ENCODE peak calls at places on chromosomes 1 and 21, in nine cellular contexts. One of them, this sample, is unnamed.

GRCh38 chr1:85544689-85545203 is 35.8 kb upstream of the CCN1 start:
- DNase-seq in fibroblast of lung: peak; percentile 89
- DNase-seq in bronchial epithelial cell: peak; percentile 92
- DNase-seq in astrocyte of the spinal cord: peak; percentile 80
- DNase-seq in HFF-Myc: no peak
- DNase-seq in dorsolateral prefrontal cortex: no peak
- DNase-seq in astrocyte: peak; percentile 84
- DNase-seq in activated B cell treated with CpG ODN at 0.5 μM for 24 hours: no peak
- DNase-seq in omental fat pad: no peak
- DNase-seq in this sample: no peak

GRCh38 chr1:68301538-68301937 is 69.2 kb upstream of the WLS start:
- DNase-seq in HFF-Myc: no peak
- DNase-seq in bronchial epithelial cell: no peak
- DNase-seq in astrocyte of the spinal cord: peak; percentile 82
- DNase-seq in dorsolateral prefrontal cortex: no peak
- DNase-seq in fibroblast of lung: peak; percentile 72
- DNase-seq in astrocyte: peak; percentile 59
- DNase-seq in activated B cell treated with CpG ODN at 0.5 μM for 24 hours: no peak
- DNase-seq in omental fat pad: no peak
- DNase-seq in this sample: no peak

GRCh38 chr1:57254006-57254405 is 169.9 kb downstream of the DAB1 start:
- DNase-seq in astrocyte: peak; percentile 41
- DNase-seq in dorsolateral prefrontal cortex: no peak
- DNase-seq in HFF-Myc: no peak
- DNase-seq in astrocyte of the spinal cord: peak; percentile 24
- DNase-seq in bronchial epithelial cell: peak; percentile 41
- DNase-seq in fibroblast of lung: peak; percentile 58
- DNase-seq in activated B cell treated with CpG ODN at 0.5 μM for 24 hours: no peak
- DNase-seq in omental fat pad: no peak
- DNase-seq in this sample: no peak

GRCh38 chr21:46180778-46181391 is 3.4 kb downstream of the SPATC1L start:
- DNase-seq in HFF-Myc: no peak
- DNase-seq in dorsolateral prefrontal cortex: no peak
- DNase-seq in bronchial epithelial cell: no peak
- DNase-seq in astrocyte: no peak
- DNase-seq in activated B cell treated with CpG ODN at 0.5 μM for 24 hours: no peak
- DNase-seq in fibroblast of lung: no peak
- DNase-seq in astrocyte of the spinal cord: no peak
- DNase-seq in omental fat pad: no peak
- DNase-seq in this sample: no peak

GRCh38 chr1:224199679-224200078 is 16.6 kb downstream of the DEGS1 start:
- DNase-seq in bronchial epithelial cell: peak; percentile 48
- DNase-seq in dorsolateral prefrontal cortex: no peak
- DNase-seq in fibroblast of lung: no peak
- DNase-seq in HFF-Myc: no peak
- DNase-seq in astrocyte: no peak
- DNase-seq in activated B cell treated with CpG ODN at 0.5 μM for 24 hours: no peak
- DNase-seq in astrocyte of the spinal cord: no peak
- DNase-seq in omental fat pad: no peak
- DNase-seq in this sample: no peak

GRCh38 chr1:26289158-26290059 is 9.5 kb downstream of the SH3BGRL3 start:
- DNase-seq in astrocyte of the spinal cord: no peak
- DNase-seq in omental fat pad: no peak
- DNase-seq in bronchial epithelial cell: no peak
- DNase-seq in dorsolateral prefrontal cortex: no peak
- DNase-seq in activated B cell treated with CpG ODN at 0.5 μM for 24 hours: peak; percentile 65
- DNase-seq in fibroblast of lung: no peak
- DNase-seq in HFF-Myc: no peak
- DNase-seq in astrocyte: no peak
- DNase-seq in this sample: no peak

GRCh38 chr1:207823880-207824566 is 72.2 kb downstream of the CD46 start:
- DNase-seq in HFF-Myc: no peak
- DNase-seq in omental fat pad: no peak
- DNase-seq in dorsolateral prefrontal cortex: peak; percentile 85
- DNase-seq in fibroblast of lung: peak; percentile 98
- DNase-seq in astrocyte of the spinal cord: peak; percentile 94
- DNase-seq in astrocyte: peak; percentile 97
- DNase-seq in bronchial epithelial cell: peak; percentile 99
- DNase-seq in activated B cell treated with CpG ODN at 0.5 μM for 24 hours: peak; percentile 57
- DNase-seq in this sample: no peak

GRCh38 chr1:26017606-26018005 is 4.0 kb upstream of the EXTL1 start:
- DNase-seq in bronchial epithelial cell: no peak
- DNase-seq in astrocyte of the spinal cord: no peak
- DNase-seq in omental fat pad: no peak
- DNase-seq in HFF-Myc: no peak
- DNase-seq in activated B cell treated with CpG ODN at 0.5 μM for 24 hours: no peak
- DNase-seq in astrocyte: peak; percentile 81
- DNase-seq in fibroblast of lung: peak; percentile 87
- DNase-seq in dorsolateral prefrontal cortex: no peak
- DNase-seq in this sample: no peak

GRCh38 chr1:161730050-161730564 is 8.8 kb downstream of the FCRLB start:
- DNase-seq in bronchial epithelial cell: peak; percentile 88
- DNase-seq in dorsolateral prefrontal cortex: no peak
- DNase-seq in activated B cell treated with CpG ODN at 0.5 μM for 24 hours: no peak
- DNase-seq in fibroblast of lung: peak; percentile 72
- DNase-seq in omental fat pad: no peak
- DNase-seq in astrocyte of the spinal cord: peak; percentile 60
- DNase-seq in HFF-Myc: no peak
- DNase-seq in astrocyte: peak; percentile 59
- DNase-seq in this sample: no peak

GRCh38 chr1:161732319-161732718 is 11.0 kb downstream of the FCRLB start:
- DNase-seq in HFF-Myc: no peak
- DNase-seq in activated B cell treated with CpG ODN at 0.5 μM for 24 hours: no peak
- DNase-seq in astrocyte of the spinal cord: no peak
- DNase-seq in bronchial epithelial cell: no peak
- DNase-seq in astrocyte: no peak
- DNase-seq in fibroblast of lung: no peak
- DNase-seq in dorsolateral prefrontal cortex: no peak
- DNase-seq in omental fat pad: no peak
- DNase-seq in this sample: no peak

GRCh38 chr1:161733526-161733925 is 12.2 kb downstream of the FCRLB start:
- DNase-seq in fibroblast of lung: peak; percentile 89
- DNase-seq in activated B cell treated with CpG ODN at 0.5 μM for 24 hours: no peak
- DNase-seq in omental fat pad: no peak
- DNase-seq in dorsolateral prefrontal cortex: no peak
- DNase-seq in astrocyte: peak; percentile 87
- DNase-seq in bronchial epithelial cell: peak; percentile 95
- DNase-seq in astrocyte of the spinal cord: peak; percentile 84
- DNase-seq in HFF-Myc: no peak
- DNase-seq in this sample: no peak

GRCh38 chr1:161728376-161729226 is 7.3 kb downstream of the FCRLB start:
- DNase-seq in omental fat pad: no peak
- DNase-seq in dorsolateral prefrontal cortex: no peak
- DNase-seq in bronchial epithelial cell: no peak
- DNase-seq in fibroblast of lung: no peak
- DNase-seq in astrocyte of the spinal cord: no peak
- DNase-seq in activated B cell treated with CpG ODN at 0.5 μM for 24 hours: no peak
- DNase-seq in HFF-Myc: no peak
- DNase-seq in astrocyte: no peak
- DNase-seq in this sample: no peak

GRCh38 chr1:161731241-161731640 is 9.9 kb downstream of the FCRLB start:
- DNase-seq in fibroblast of lung: no peak
- DNase-seq in HFF-Myc: no peak
- DNase-seq in omental fat pad: no peak
- DNase-seq in activated B cell treated with CpG ODN at 0.5 μM for 24 hours: no peak
- DNase-seq in dorsolateral prefrontal cortex: no peak
- DNase-seq in astrocyte: no peak
- DNase-seq in astrocyte of the spinal cord: no peak
- DNase-seq in bronchial epithelial cell: no peak
- DNase-seq in this sample: no peak
- TF ChIP-seq CTCF in fibroblast of lung: no peak
- TF ChIP-seq CTCF in HFF-Myc: no peak
- TF ChIP-seq CTCF in omental fat pad: no peak
- TF ChIP-seq CTCF in activated B cell treated with CpG ODN at 0.5 μM for 24 hours: no peak
- TF ChIP-seq CTCF in dorsolateral prefrontal cortex: no peak
- TF ChIP-seq CTCF in astrocyte: no peak
- TF ChIP-seq CTCF in astrocyte of the spinal cord: no peak
- TF ChIP-seq CTCF in bronchial epithelial cell: no peak
- TF ChIP-seq CTCF in this sample: no peak

DNA sequence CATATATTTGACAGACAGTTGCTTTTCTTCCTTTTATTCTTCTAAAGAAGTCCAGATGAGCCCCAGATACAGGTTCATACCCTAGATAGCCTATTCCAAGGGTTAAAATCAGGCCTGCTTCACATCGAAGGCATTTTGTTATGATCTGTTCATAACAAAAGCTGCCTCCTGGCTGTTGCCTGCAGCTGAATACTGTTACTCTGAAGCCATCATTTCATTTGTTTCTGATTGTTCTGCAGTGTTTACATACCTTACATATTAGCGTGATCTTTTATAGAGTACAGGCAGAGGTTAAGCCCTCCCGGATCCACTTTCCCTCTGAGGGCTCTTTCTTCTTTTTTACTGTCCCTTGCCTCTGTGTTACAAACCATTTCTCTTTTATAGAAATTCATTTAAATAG is 219.0 kb upstream of the HOOK1 start:
- DNase-seq in astrocyte of the spinal cord: peak; percentile 34
- DNase-seq in HFF-Myc: peak; percentile 52
- DNase-seq in dorsolateral prefrontal cortex: no peak
- DNase-seq in fibroblast of lung: peak; percentile 54
- DNase-seq in astrocyte: peak; percentile 39
- DNase-seq in activated B cell treated with CpG ODN at 0.5 μM for 24 hours: no peak
- DNase-seq in omental fat pad: no peak
- DNase-seq in bronchial epithelial cell: peak; percentile 58
- DNase-seq in this sample: no peak
- TF ChIP-seq CTCF in astrocyte of the spinal cord: no peak
- TF ChIP-seq CTCF in HFF-Myc: peak; percentile 8
- TF ChIP-seq CTCF in dorsolateral prefrontal cortex: no peak
- TF ChIP-seq CTCF in fibroblast of lung: no peak
- TF ChIP-seq CTCF in astrocyte: no peak
- TF ChIP-seq CTCF in activated B cell treated with CpG ODN at 0.5 μM for 24 hours: no peak
- TF ChIP-seq CTCF in omental fat pad: no peak
- TF ChIP-seq CTCF in bronchial epithelial cell: no peak
- TF ChIP-seq CTCF in this sample: no peak

GRCh38 chr1:150551049-150551783 is 2.0 kb downstream of the ADAMTSL4 start:
- DNase-seq in fibroblast of lung: no peak
- DNase-seq in dorsolateral prefrontal cortex: no peak
- DNase-seq in HFF-Myc: no peak
- DNase-seq in omental fat pad: no peak
- DNase-seq in astrocyte: no peak
- DNase-seq in astrocyte of the spinal cord: no peak
- DNase-seq in activated B cell treated with CpG ODN at 0.5 μM for 24 hours: no peak
- DNase-seq in bronchial epithelial cell: no peak
- DNase-seq in this sample: no peak

GRCh38 chr1:150548324-150548631 is 930 bp upstream of the ADAMTSL4 start:
- DNase-seq in HFF-Myc: no peak
- DNase-seq in fibroblast of lung: no peak
- DNase-seq in bronchial epithelial cell: no peak
- DNase-seq in astrocyte: no peak
- DNase-seq in activated B cell treated with CpG ODN at 0.5 μM for 24 hours: no peak
- DNase-seq in omental fat pad: no peak
- DNase-seq in astrocyte of the spinal cord: no peak
- DNase-seq in dorsolateral prefrontal cortex: no peak
- DNase-seq in this sample: no peak

GRCh38 chr1:150549496-150550221 is 451 bp downstream of the ADAMTSL4 start:
- DNase-seq in fibroblast of lung: no peak
- DNase-seq in activated B cell treated with CpG ODN at 0.5 μM for 24 hours: no peak
- DNase-seq in astrocyte of the spinal cord: no peak
- DNase-seq in bronchial epithelial cell: no peak
- DNase-seq in astrocyte: no peak
- DNase-seq in dorsolateral prefrontal cortex: no peak
- DNase-seq in omental fat pad: no peak
- DNase-seq in HFF-Myc: no peak
- DNase-seq in this sample: no peak

GRCh38 chr1:150550222-150551048 is 1.2 kb downstream of the ADAMTSL4 start:
- DNase-seq in bronchial epithelial cell: no peak
- DNase-seq in astrocyte of the spinal cord: no peak
- DNase-seq in dorsolateral prefrontal cortex: no peak
- DNase-seq in astrocyte: no peak
- DNase-seq in activated B cell treated with CpG ODN at 0.5 μM for 24 hours: no peak
- DNase-seq in omental fat pad: no peak
- DNase-seq in HFF-Myc: no peak
- DNase-seq in fibroblast of lung: no peak
- DNase-seq in this sample: no peak

DNA sequence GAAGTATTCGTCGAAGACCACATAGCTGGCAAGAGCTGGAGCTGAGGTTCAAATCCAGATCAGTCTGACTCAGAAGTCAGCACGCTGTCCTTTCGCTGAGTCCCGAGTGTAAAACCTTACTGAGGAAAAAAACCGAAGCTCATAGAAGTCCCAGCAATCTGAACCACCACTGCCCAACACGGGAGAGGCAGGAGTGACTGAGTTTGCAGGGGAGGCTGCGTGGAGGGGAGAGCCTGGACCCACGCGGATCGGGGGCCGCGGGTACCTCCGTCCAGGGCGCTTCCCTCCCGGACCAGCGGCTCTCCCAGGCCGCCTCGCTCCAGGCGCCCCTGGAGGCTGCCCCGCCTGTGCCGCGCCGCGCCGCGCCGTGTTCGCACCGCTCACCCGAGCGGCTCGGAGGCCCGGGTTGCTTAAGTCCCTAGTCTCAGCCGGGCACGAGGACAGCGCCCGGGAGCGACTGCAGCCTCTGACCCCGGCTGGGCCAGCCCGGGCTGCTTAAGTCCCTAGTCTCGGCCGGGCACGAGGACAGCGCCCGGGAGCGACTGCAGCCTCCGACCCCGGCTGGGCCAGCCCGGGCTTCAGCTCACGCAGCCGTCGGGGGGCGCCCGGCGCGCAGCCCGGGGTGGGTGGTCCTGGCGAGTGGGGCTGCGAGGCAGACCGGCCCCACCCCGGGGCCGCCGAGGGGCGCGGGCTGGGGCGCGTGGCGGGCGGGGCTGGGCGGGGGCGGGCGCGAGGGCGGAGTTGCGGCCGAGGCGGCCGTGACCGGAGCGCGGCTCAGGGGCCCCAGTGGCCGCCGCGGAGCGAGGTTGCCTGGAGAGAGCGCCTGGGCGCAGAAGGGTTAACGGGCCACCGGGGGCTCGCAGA is at the start of gene ADAMTSL4:
- DNase-seq in astrocyte: peak; percentile 74
- DNase-seq in bronchial epithelial cell: peak; percentile 48
- DNase-seq in HFF-Myc: no peak
- DNase-seq in dorsolateral prefrontal cortex: peak; percentile 16
- DNase-seq in fibroblast of lung: peak; percentile 80
- DNase-seq in activated B cell treated with CpG ODN at 0.5 μM for 24 hours: peak; percentile 57
- DNase-seq in astrocyte of the spinal cord: peak; percentile 83
- DNase-seq in omental fat pad: no peak
- DNase-seq in this sample: peak; percentile 89
- TF ChIP-seq CTCF in astrocyte: no peak
- TF ChIP-seq CTCF in bronchial epithelial cell: peak; percentile 30
- TF ChIP-seq CTCF in HFF-Myc: no peak
- TF ChIP-seq CTCF in dorsolateral prefrontal cortex: no peak
- TF ChIP-seq CTCF in fibroblast of lung: no peak
- TF ChIP-seq CTCF in activated B cell treated with CpG ODN at 0.5 μM for 24 hours: no peak
- TF ChIP-seq CTCF in astrocyte of the spinal cord: peak; percentile 28
- TF ChIP-seq CTCF in omental fat pad: no peak
- TF ChIP-seq CTCF in this sample: no peak

GRCh38 chr1:31642366-31642765 is 2.3 kb downstream of the PEF1 start:
- DNase-seq in omental fat pad: no peak
- DNase-seq in astrocyte of the spinal cord: no peak
- DNase-seq in fibroblast of lung: no peak
- DNase-seq in bronchial epithelial cell: no peak
- DNase-seq in activated B cell treated with CpG ODN at 0.5 μM for 24 hours: no peak
- DNase-seq in HFF-Myc: no peak
- DNase-seq in astrocyte: no peak
- DNase-seq in dorsolateral prefrontal cortex: no peak
- DNase-seq in this sample: no peak

GRCh38 chr1:31640964-31641363 is 3.7 kb downstream of the PEF1 start:
- DNase-seq in fibroblast of lung: no peak
- DNase-seq in HFF-Myc: no peak
- DNase-seq in omental fat pad: no peak
- DNase-seq in activated B cell treated with CpG ODN at 0.5 μM for 24 hours: no peak
- DNase-seq in bronchial epithelial cell: no peak
- DNase-seq in dorsolateral prefrontal cortex: no peak
- DNase-seq in astrocyte: no peak
- DNase-seq in astrocyte of the spinal cord: no peak
- DNase-seq in this sample: no peak

GRCh38 chr1:31639543-31639942 is 5.1 kb downstream of the PEF1 start:
- DNase-seq in activated B cell treated with CpG ODN at 0.5 μM for 24 hours: no peak
- DNase-seq in omental fat pad: no peak
- DNase-seq in HFF-Myc: no peak
- DNase-seq in astrocyte: peak; percentile 61
- DNase-seq in fibroblast of lung: peak; percentile 72
- DNase-seq in bronchial epithelial cell: peak; percentile 90
- DNase-seq in astrocyte of the spinal cord: no peak
- DNase-seq in dorsolateral prefrontal cortex: no peak
- DNase-seq in this sample: no peak

GRCh38 chr1:31637915-31638673 is 6.6 kb downstream of the PEF1 start:
- DNase-seq in astrocyte: no peak
- DNase-seq in astrocyte of the spinal cord: no peak
- DNase-seq in activated B cell treated with CpG ODN at 0.5 μM for 24 hours: no peak
- DNase-seq in bronchial epithelial cell: peak; percentile 94
- DNase-seq in omental fat pad: no peak
- DNase-seq in dorsolateral prefrontal cortex: no peak
- DNase-seq in fibroblast of lung: no peak
- DNase-seq in HFF-Myc: no peak
- DNase-seq in this sample: no peak

DNA sequence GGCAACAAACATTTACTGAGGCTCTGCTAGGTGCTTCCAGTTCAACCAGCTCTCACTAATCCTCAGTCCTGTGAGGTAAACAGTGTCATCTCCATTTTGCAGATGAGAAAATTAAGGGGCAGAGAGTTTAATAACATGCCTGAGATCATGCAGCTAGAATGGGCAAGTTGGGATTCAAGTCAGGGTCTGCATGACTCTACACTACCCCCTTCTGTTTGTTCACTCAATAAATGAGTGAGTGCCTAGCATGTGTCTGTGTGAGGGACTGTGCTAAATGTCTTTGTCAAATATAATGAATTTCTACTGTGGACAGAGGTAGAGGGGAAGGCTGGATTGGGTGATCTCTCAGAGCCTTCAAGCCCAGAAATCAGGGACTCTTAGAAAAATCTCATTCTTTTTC is 4.5 kb downstream of the PEF1 start:
- DNase-seq in activated B cell treated with CpG ODN at 0.5 μM for 24 hours: no peak
- DNase-seq in astrocyte of the spinal cord: no peak
- DNase-seq in fibroblast of lung: no peak
- DNase-seq in astrocyte: no peak
- DNase-seq in dorsolateral prefrontal cortex: no peak
- DNase-seq in omental fat pad: no peak
- DNase-seq in bronchial epithelial cell: no peak
- DNase-seq in HFF-Myc: no peak
- DNase-seq in this sample: no peak
- TF ChIP-seq CTCF in activated B cell treated with CpG ODN at 0.5 μM for 24 hours: no peak
- TF ChIP-seq CTCF in astrocyte of the spinal cord: no peak
- TF ChIP-seq CTCF in fibroblast of lung: no peak
- TF ChIP-seq CTCF in astrocyte: no peak
- TF ChIP-seq CTCF in dorsolateral prefrontal cortex: no peak
- TF ChIP-seq CTCF in omental fat pad: no peak
- TF ChIP-seq CTCF in bronchial epithelial cell: no peak
- TF ChIP-seq CTCF in HFF-Myc: no peak
- TF ChIP-seq CTCF in this sample: peak; percentile 11

This sample was measured in D721Med.